ENCODE peak calls at places on chromosome 14, in four cellular contexts. T is fibroblast of villous mesenchyme, X is astrocyte of the cerebellum, K is GM12865. Z is an unnamed sample.

GRCh38 chr14:100263141-100263540 is 24.2 kb downstream of the YY1 start:
- DNase-seq in X (no peak), K (no peak), T (peak; percentile 96), Z (no peak)

GRCh38 chr14:95233702-95234241 is 76.4 kb upstream of the DICER1 start:
- DNase-seq in X (no peak), K (peak; percentile 73), T (no peak), Z (peak; percentile 80)

GRCh38 chr14:33070474-33070873 is 131.8 kb downstream of the NPAS3 start:
- DNase-seq in T (no peak), X (no peak), K (no peak), Z (no peak)

GRCh38 chr14:97046991-97047390 is 249.8 kb downstream of the VRK1 start:
- DNase-seq in T (no peak), K (no peak), X (no peak), Z (no peak)

GRCh38 chr14:68172664-68173063 is 353.1 kb downstream of the RAD51B start:
- DNase-seq in T (peak; percentile 27), K (no peak), X (no peak), Z (peak; percentile 24)

GRCh38 chr14:26444745-26445144 is 153.1 kb downstream of the NOVA1 start:
- DNase-seq in T (peak; percentile 6), X (peak; percentile 22), K (no peak), Z (no peak)

GRCh38 chr14:104299993-104300761 is 161.8 kb downstream of the KIF26A start:
- DNase-seq in T (no peak), K (no peak), X (no peak), Z (no peak)

GRCh38 chr14:75440733-75441474 is 13.1 kb downstream of the JDP2 start:
- DNase-seq in X (no peak), T (peak; percentile 55), K (no peak), Z (no peak)

GRCh38 chr14:57498659-57499058 is 5.0 kb upstream of the CCDC198 start:
- DNase-seq in X (no peak), T (no peak), K (no peak), Z (no peak)

GRCh38 chr14:26820578-26820977 is 222.7 kb upstream of the NOVA1 start:
- DNase-seq in K (no peak), T (no peak), X (no peak), Z (no peak)

GRCh38 chr14:74836251-74836957 is 39.5 kb downstream of the PROX2 start:
- DNase-seq in T (peak; percentile 47), K (peak; percentile 46), X (no peak), Z (no peak)

GRCh38 chr14:33026850-33027420 is 88.3 kb downstream of the NPAS3 start:
- DNase-seq in K (no peak), T (peak; percentile 2), X (peak; percentile 22), Z (no peak)

GRCh38 chr14:51400142-51400541 is 160.1 kb downstream of the TMX1 start:
- DNase-seq in K (no peak), X (no peak), T (peak; percentile 36), Z (no peak)

GRCh38 chr14:104288272-104288671 is 149.9 kb downstream of the KIF26A start:
- DNase-seq in K (no peak), T (no peak), X (no peak), Z (no peak)

GRCh38 chr14:88992011-88992410 is 167.6 kb downstream of the TTC8 start:
- DNase-seq in K (no peak), X (no peak), T (no peak), Z (no peak)

GRCh38 chr14:89024691-89025090 is 200.2 kb downstream of the TTC8 start:
- DNase-seq in K (no peak), T (no peak), X (no peak), Z (no peak)

GRCh38 chr14:87615822-87616679 is 376.9 kb downstream of the GALC start:
- DNase-seq in X (peak; percentile 37), T (peak; percentile 35), K (peak; percentile 57), Z (peak; percentile 46)

GRCh38 chr14:91872011-91872476 is 4.7 kb upstream of the TC2N start:
- DNase-seq in X (no peak), K (peak; percentile 65), T (no peak), Z (peak; percentile 43)

GRCh38 chr14:80587096-80587724 is 354.3 kb downstream of the CEP128 start:
- DNase-seq in K (peak; percentile 85), T (peak; percentile 60), X (peak; percentile 31), Z (peak; percentile 25)

GRCh38 chr14:34582117-34582680 is 42.7 kb upstream of the EAPP start:
- DNase-seq in X (no peak), T (no peak), K (no peak), Z (no peak)

GRCh38 chr14:21068521-21069387 is 1.4 kb upstream of the ARHGEF40 start:
- DNase-seq in K (peak; percentile 51), T (peak; percentile 60), X (no peak), Z (peak; percentile 78)

GRCh38 chr14:72045885-72046284 is 113.7 kb downstream of the RGS6 start:
- DNase-seq in T (no peak), X (no peak), K (no peak), Z (no peak)

GRCh38 chr14:51006781-51007211 is 62.5 kb upstream of the PYGL start:
- DNase-seq in T (peak; percentile 13), K (no peak), X (peak; percentile 35), Z (no peak)

GRCh38 chr14:68062651-68063050 is 243.1 kb downstream of the RAD51B start:
- DNase-seq in X (no peak), K (no peak), T (no peak), Z (no peak)

GRCh38 chr14:56659361-56659760 is 79.8 kb downstream of the TMEM260 start:
- DNase-seq in T (no peak), X (no peak), K (no peak), Z (no peak)

GRCh38 chr14:94823556-94824341 is 53.8 kb upstream of the GSC start:
- DNase-seq in X (no peak), K (no peak), T (no peak), Z (no peak)

GRCh38 chr14:104512771-104513640 is 66.6 kb upstream of the C14orf180 start:
- DNase-seq in K (no peak), X (no peak), T (no peak), Z (no peak)

GRCh38 chr14:83184531-83184930 is 1650.9 kb upstream of the SEL1L start:
- DNase-seq in T (no peak), X (no peak), K (no peak), Z (no peak)

GRCh38 chr14:68549966-68550705 is 242.7 kb downstream of the ZFP36L1 start:
- DNase-seq in X (no peak), K (no peak), T (peak; percentile 94), Z (no peak)

GRCh38 chr14:61468063-61468825 is 146.9 kb downstream of the PRKCH start:
- DNase-seq in K (no peak), T (no peak), X (peak; percentile 68), Z (no peak)

GRCh38 chr14:67510121-67510520 is 21.6 kb upstream of the TMEM229B start:
- DNase-seq in T (no peak), X (no peak), K (no peak), Z (no peak)

GRCh38 chr14:64628940-64629403 is 75.3 kb upstream of the PLEKHG3 start:
- DNase-seq in X (peak; percentile 52), K (no peak), T (peak; percentile 97), Z (no peak)

GRCh38 chr14:71354801-71355200 is 447.5 kb downstream of the PCNX1 start:
- DNase-seq in K (no peak), T (no peak), X (no peak), Z (no peak)

GRCh38 chr14:33551963-33552362 is 398.9 kb downstream of the EGLN3 start:
- DNase-seq in X (no peak), K (no peak), T (no peak), Z (no peak)

DNA sequence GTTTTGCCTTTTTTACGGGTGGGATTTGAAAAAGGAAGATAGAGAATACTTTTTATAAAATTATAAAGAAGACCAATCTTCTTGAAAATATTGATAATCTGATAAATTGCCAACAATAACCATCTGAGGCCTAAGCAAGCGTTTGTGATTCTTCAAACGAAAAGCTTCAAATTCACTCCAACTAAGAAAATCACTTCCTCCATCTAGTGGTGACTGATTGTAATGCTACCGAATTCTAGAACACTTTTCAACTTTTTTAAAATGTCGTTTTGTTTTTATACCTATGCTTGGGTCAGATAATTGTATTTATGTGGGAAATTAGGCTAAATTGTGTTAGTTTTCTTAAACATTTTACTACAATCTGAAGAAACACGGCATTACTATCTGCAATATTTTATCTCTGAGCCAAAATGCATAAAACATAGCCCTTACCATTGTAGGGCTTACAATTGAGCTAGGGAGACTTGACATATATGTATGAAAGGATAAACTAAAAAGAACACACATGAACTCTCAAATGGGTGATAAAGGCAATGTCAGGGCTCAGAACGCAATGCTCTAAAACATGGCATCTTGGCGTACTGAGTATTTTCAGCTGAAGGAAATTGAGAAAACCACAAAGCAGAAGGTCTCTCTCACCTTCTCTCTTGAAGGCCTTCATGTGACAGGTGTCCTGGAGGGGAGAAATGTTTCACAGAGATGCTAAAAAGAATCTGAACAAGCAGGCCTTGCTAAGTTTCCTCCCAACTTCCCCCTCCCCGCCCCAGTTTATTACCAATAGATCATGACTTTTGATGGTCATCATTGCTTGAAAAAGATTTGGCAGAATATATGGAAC is 36.8 kb upstream of the G2E3 start:
- DNase-seq in T (peak; percentile 47), X (peak; percentile 18), K (peak; percentile 53), Z (peak; percentile 40)
- TF ChIP-seq CTCF in T (peak; percentile 82), X (peak; percentile 63), K (peak; percentile 69), Z (peak; percentile 47)

GRCh38 chr14:24324024-24324423 is 10.8 kb downstream of the ADCY4 start:
- DNase-seq in T (no peak), X (no peak), K (no peak), Z (no peak)
- TF ChIP-seq CTCF in T (no peak), X (no peak), K (no peak), Z (no peak)

DNA sequence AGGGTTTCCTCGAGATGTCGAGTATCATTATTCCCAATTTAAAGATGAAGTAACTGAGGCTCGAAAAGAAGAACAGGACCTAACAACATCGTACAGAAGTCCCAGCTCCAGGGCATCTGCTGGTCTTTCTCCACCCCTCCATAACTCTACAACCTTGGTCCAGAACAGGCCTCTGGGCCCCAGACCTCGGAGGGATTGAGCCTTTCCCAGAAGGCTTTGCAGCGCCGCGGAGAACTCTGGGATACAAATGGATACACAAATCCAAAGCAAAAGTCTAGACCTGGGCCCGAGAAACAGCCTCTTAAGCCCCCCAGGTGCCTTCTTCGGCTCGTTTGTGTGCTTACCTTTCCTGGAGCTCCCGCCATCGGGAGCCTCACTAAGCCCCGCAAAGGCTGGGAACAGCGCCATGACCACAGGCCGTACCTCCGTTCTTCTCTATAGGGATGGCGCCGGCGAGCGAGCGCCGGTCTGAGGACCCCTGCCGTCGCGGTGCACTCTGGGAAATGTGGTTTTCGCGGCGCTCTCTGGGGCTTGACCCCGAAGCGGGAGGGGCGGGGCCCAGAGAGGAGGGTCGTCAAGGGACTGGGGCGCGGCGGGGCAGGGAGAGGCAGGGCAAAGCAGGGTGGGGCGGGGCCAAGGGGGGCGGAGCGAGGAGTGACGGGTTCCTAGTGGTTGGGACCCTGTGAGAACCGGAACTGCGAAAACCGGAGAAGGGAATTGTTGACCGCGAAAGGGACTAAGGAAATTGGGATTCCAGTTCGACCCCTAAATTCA is at the start of gene NRDE2:
- DNase-seq in K (peak; percentile 98), T (peak; percentile 97), X (peak; percentile 87), Z (peak; percentile 94)
- TF ChIP-seq CTCF in K (no peak), T (no peak), X (no peak), Z (no peak)

GRCh38 chr14:47040490-47040889 is 388.9 kb upstream of the RPL10L start:
- DNase-seq in K (no peak), X (no peak), T (no peak), Z (no peak)

GRCh38 chr14:47039336-47039735 is 387.8 kb upstream of the RPL10L start:
- DNase-seq in K (no peak), T (no peak), X (no peak), Z (no peak)

DNA sequence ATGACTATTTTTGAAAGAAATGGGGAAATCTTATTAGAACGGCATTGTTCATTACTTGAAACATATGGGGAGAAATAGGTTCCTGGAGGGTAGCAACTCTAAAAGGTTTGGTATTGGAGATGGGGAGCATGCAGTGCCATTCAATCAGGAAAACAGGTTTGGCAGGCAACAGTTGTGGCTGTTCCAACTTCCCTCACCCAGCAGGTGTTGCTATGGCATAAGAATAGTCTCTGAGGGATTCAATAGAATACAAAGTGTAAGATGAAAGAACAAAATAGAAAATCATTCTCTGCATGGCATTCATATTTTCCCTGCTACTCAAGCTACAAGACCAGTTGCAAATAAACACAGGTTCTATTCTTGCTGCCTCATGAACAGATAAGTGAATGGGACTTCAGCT is 393.3 kb upstream of the RPL10L start:
- DNase-seq in X (no peak), K (no peak), T (no peak), Z (no peak)
- TF ChIP-seq CTCF in X (no peak), K (no peak), T (no peak), Z (no peak)